ENCODE peak calls at places on chromosomes 12 and 14, in eight cellular contexts. L is CD4-positive, alpha-beta T cell; Q is CD8-positive, alpha-beta memory T cell; A is CD4-positive, alpha-beta memory T cell; D is CD8-positive, alpha-beta T cell; X is ovary; T is HCT116; R is foreskin keratinocyte. P is an unnamed sample.

GRCh38 chr14:69284170-69284569 is 24.2 kb downstream of the GALNT16 start:
- DNase-seq in D (no peak), X (no peak), T (no peak), R (no peak), Q (no peak), A (no peak), L (no peak), P (no peak)

GRCh38 chr12:89573081-89573810 is 47.4 kb upstream of the POC1B start:
- DNase-seq in T (no peak), L (no peak), Q (no peak), A (no peak), R (no peak), X (no peak), D (no peak), P (no peak)

GRCh38 chr14:24863933-24864708 is 185.8 kb downstream of the STXBP6 start:
- DNase-seq in X (no peak), T (no peak), Q (no peak), A (no peak), R (no peak), L (no peak), D (no peak), P (no peak)

GRCh38 chr12:49305762-49306161 is 10.8 kb downstream of the PRPH start:
- DNase-seq in R (no peak), Q (no peak), X (no peak), L (no peak), D (no peak), T (no peak), A (no peak), P (no peak)

GRCh38 chr12:11727133-11727664 is 77.7 kb downstream of the ETV6 start:
- DNase-seq in Q (no peak), A (peak; percentile 58), T (no peak), X (no peak), L (peak; percentile 44), R (no peak), D (peak; percentile 62), P (no peak)

GRCh38 chr12:55720071-55720564 is at the start of gene RDH5:
- DNase-seq in Q (no peak), X (no peak), L (no peak), T (no peak), A (no peak), D (no peak), R (no peak), P (no peak)

GRCh38 chr12:83634726-83635267 is 948.1 kb downstream of the TMTC2 start:
- DNase-seq in D (no peak), Q (no peak), T (no peak), R (no peak), L (no peak), A (no peak), X (no peak), P (no peak)

GRCh38 chr12:116299548-116300150 is 22.2 kb upstream of the MED13L start:
- DNase-seq in Q (no peak), X (peak; percentile 50), L (no peak), D (no peak), R (no peak), T (no peak), A (no peak), P (no peak)

GRCh38 chr12:132766380-132767085 is 4.9 kb upstream of the ANKLE2 start:
- DNase-seq in T (no peak), L (no peak), D (no peak), Q (no peak), X (no peak), R (no peak), A (no peak), P (no peak)

GRCh38 chr12:50166776-50167025 is 468 bp downstream of the CERS5 start:
- DNase-seq in T (no peak), L (no peak), A (no peak), R (no peak), D (no peak), Q (peak; percentile 26), X (peak; percentile 56), P (no peak)

GRCh38 chr14:76829650-76830421 is 3.6 kb downstream of the LRRC74A start:
- DNase-seq in R (no peak), Q (no peak), X (no peak), A (no peak), L (no peak), T (no peak), D (no peak), P (peak; percentile 50)

GRCh38 chr12:11545438-11546330 is 103.8 kb upstream of the ETV6 start:
- DNase-seq in A (peak; percentile 80), L (peak; percentile 46), D (peak; percentile 70), Q (peak; percentile 7), T (no peak), X (no peak), R (no peak), P (no peak)

GRCh38 chr14:104936361-104937155 is 11.9 kb downstream of the PLD4 start:
- DNase-seq in Q (no peak), T (no peak), D (no peak), X (no peak), A (no peak), L (no peak), R (no peak), P (no peak)

GRCh38 chr14:35387713-35388579 is 16.6 kb downstream of the NFKBIA start:
- DNase-seq in D (no peak), T (no peak), A (no peak), X (no peak), L (no peak), R (no peak), Q (no peak), P (no peak)

GRCh38 chr12:117120787-117121186 is 21.6 kb upstream of the TESC start:
- DNase-seq in D (no peak), Q (no peak), X (no peak), R (no peak), A (no peak), L (no peak), T (no peak), P (no peak)

GRCh38 chr12:1360812-1361211 is 233.6 kb downstream of the FBXL14 start:
- DNase-seq in Q (no peak), L (no peak), A (no peak), D (no peak), X (no peak), R (peak; percentile 7), T (no peak), P (no peak)

DNA sequence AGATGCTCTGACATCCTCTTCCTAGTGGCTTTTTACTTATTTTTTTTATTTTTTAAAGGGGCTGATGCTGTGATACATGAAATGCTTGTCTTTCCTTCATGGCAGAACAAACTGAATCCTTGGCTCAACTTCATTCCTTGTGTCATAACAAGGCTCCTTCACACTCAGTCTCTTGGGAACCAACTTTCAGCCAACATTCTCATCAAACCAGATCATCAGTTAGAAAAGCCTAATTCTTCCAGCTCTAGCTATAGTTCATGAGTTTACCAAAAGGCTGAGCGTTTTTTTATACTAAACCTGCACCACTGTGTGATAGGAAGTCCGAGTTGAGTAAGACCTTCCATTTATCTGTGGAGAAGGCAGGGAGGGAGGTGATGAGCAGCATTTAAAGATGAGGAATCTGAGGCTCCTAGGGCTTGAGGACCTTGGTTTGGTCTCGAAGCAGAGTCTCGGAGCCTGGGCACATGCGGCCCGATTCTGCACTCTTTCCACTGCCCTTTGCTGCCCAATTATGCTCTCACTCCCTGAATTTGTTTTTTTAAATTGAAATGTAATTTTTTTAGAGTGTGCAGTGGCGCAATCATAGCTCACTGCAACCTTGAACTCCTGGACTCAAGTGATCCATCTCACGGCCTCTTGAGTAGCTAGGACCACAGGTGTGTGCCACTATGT is 8.2 kb downstream of the GPRC5D start:
- DNase-seq in T (no peak), X (no peak), Q (no peak), D (no peak), A (no peak), L (no peak), R (no peak), P (no peak)
- H3K27ac ChIP-seq in T (no peak overlapping the region), X (no peak overlapping the region), Q (no peak overlapping the region), D (no peak overlapping the region), A (no peak overlapping the region), L (no peak overlapping the region), R (no peak overlapping the region), P (no peak overlapping the region)

DNA sequence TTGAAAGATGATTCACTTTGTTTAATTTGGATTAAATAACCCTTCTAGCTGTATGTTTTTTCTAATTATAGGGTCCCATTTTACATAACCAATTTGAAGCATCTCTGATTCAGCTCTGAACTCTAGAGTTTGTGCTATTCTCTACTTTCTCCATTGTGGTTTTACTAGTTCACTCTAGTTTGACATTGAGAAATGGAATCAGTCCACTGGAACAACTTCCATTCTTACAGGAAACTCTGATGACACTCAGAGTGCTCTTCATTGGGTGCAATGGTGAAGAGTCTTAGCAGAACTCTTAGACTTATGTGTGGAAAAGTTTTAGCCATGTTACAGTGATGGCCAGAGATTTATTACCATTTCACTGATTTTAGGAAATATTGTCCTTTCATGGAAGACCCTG is 140.7 kb downstream of the DYRK2 start:
- DNase-seq in Q (no peak), R (no peak), D (no peak), X (no peak), L (no peak), A (no peak), T (no peak), P (no peak)
- H3K27ac ChIP-seq in Q (no peak overlapping the region), R (no peak overlapping the region), D (no peak overlapping the region), X (no peak overlapping the region), L (no peak overlapping the region), A (no peak overlapping the region), T (no peak overlapping the region), P (no peak overlapping the region)

GRCh38 chr14:37061697-37062096 is 110.7 kb downstream of the SLC25A21 start:
- DNase-seq in Q (no peak), D (no peak), X (no peak), R (no peak), L (no peak), A (no peak), T (no peak), P (no peak)

GRCh38 chr14:37057776-37058175 is 114.6 kb downstream of the SLC25A21 start:
- DNase-seq in R (no peak), D (no peak), A (no peak), Q (no peak), L (no peak), T (no peak), X (no peak), P (no peak)

GRCh38 chr14:37063467-37064240 is 108.8 kb downstream of the SLC25A21 start:
- DNase-seq in L (no peak), D (no peak), T (no peak), R (no peak), A (no peak), X (no peak), Q (no peak), P (no peak)

GRCh38 chr14:37060496-37061260 is 111.7 kb downstream of the SLC25A21 start:
- DNase-seq in X (no peak), L (no peak), A (no peak), D (no peak), T (no peak), R (no peak), Q (no peak), P (peak; percentile 45)

GRCh38 chr14:37062191-37062803 is 110.1 kb downstream of the SLC25A21 start:
- DNase-seq in A (no peak), T (no peak), L (no peak), D (no peak), X (no peak), Q (no peak), R (no peak), P (no peak)
- H3K27ac ChIP-seq in A (no peak overlapping the region), T (no peak overlapping the region), L (no peak overlapping the region), D (no peak overlapping the region), X (no peak overlapping the region), Q (no peak overlapping the region), R (no peak overlapping the region), P (no peak overlapping the region)

DNA sequence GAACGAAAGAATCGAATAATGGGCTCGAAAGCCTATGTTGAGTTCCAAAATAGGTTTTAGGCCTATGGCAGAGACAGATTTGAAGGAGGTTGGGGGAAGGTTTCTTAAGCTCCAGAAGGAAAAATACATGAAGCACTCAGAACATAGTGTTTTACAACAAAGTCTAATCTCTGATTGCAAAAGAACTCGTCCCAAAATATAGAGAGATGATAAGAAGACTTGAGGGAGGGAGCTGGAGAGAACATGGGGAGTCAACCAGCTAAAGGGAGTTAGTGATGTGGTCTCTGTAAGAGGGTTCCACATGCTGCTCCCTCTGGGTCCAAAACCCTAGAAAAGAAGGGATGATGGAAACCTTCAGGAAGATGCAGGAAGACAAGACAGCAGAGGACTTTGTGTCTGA is 54.8 kb upstream of the DAAM1 start:
- DNase-seq in X (no peak), A (no peak), L (no peak), T (no peak), Q (no peak), R (no peak), D (no peak), P (no peak)
- H3K27ac ChIP-seq in X (no peak overlapping the region), A (no peak overlapping the region), L (no peak overlapping the region), T (no peak overlapping the region), Q (no peak overlapping the region), R (no peak overlapping the region), D (no peak overlapping the region), P (no peak overlapping the region)

P was measured in prostate gland.